ENCODE peak calls at places on chromosomes 13 and 19, in six cellular contexts. One of them, this sample, is unnamed. For H3K36me3, the result is how much of the 10 kb centered on the place peaks cover.

GRCh38 chr13:30362869-30363268 is 55.5 kb upstream of the KATNAL1 start:
- DNase-seq in tibial nerve: peak
- DNase-seq in suprapubic skin: no peak
- DNase-seq in ovary: no peak
- DNase-seq in sigmoid colon: no peak
- DNase-seq in K562: peak
- DNase-seq in this sample: no peak

GRCh38 chr13:70125693-70126092 is 17.4 kb upstream of the KLHL1 start:
- DNase-seq in K562: no peak
- DNase-seq in suprapubic skin: no peak
- DNase-seq in sigmoid colon: no peak
- DNase-seq in ovary: no peak
- DNase-seq in tibial nerve: no peak
- DNase-seq in this sample: no peak

GRCh38 chr13:50275392-50276063 is 260.3 kb downstream of the KCNRG start:
- DNase-seq in K562: no peak
- DNase-seq in tibial nerve: no peak
- DNase-seq in ovary: no peak
- DNase-seq in suprapubic skin: no peak
- DNase-seq in sigmoid colon: no peak
- DNase-seq in this sample: no peak

GRCh38 chr19:45781282-45782161 is 768 bp downstream of the DMPK start:
- DNase-seq in K562: no peak
- DNase-seq in ovary: peak
- DNase-seq in tibial nerve: no peak
- DNase-seq in sigmoid colon: peak
- DNase-seq in suprapubic skin: no peak
- DNase-seq in this sample: peak

GRCh38 chr19:49758292-49758691 is 4.8 kb downstream of the TSKS start:
- DNase-seq in suprapubic skin: no peak
- DNase-seq in sigmoid colon: no peak
- DNase-seq in ovary: no peak
- DNase-seq in K562: peak
- DNase-seq in tibial nerve: no peak
- DNase-seq in this sample: no peak

GRCh38 chr19:13149628-13150186 is 468 bp downstream of the STX10 start:
- DNase-seq in sigmoid colon: peak
- DNase-seq in tibial nerve: no peak
- DNase-seq in ovary: peak
- DNase-seq in suprapubic skin: peak
- DNase-seq in K562: peak
- DNase-seq in this sample: peak

GRCh38 chr13:102869948-102870676 is 24.3 kb downstream of the ERCC5 start:
- DNase-seq in suprapubic skin: no peak
- DNase-seq in ovary: no peak
- DNase-seq in sigmoid colon: no peak
- DNase-seq in K562: no peak
- DNase-seq in tibial nerve: no peak
- DNase-seq in this sample: no peak

GRCh38 chr13:102323012-102323411 is 78.8 kb downstream of the FGF14 start:
- DNase-seq in ovary: no peak
- DNase-seq in sigmoid colon: no peak
- DNase-seq in tibial nerve: no peak
- DNase-seq in K562: no peak
- DNase-seq in suprapubic skin: no peak
- DNase-seq in this sample: no peak

GRCh38 chr19:30536975-30537374 is 164.8 kb downstream of the ZNF536 start:
- DNase-seq in ovary: no peak
- DNase-seq in suprapubic skin: no peak
- DNase-seq in tibial nerve: no peak
- DNase-seq in K562: no peak
- DNase-seq in sigmoid colon: no peak
- DNase-seq in this sample: no peak

DNA sequence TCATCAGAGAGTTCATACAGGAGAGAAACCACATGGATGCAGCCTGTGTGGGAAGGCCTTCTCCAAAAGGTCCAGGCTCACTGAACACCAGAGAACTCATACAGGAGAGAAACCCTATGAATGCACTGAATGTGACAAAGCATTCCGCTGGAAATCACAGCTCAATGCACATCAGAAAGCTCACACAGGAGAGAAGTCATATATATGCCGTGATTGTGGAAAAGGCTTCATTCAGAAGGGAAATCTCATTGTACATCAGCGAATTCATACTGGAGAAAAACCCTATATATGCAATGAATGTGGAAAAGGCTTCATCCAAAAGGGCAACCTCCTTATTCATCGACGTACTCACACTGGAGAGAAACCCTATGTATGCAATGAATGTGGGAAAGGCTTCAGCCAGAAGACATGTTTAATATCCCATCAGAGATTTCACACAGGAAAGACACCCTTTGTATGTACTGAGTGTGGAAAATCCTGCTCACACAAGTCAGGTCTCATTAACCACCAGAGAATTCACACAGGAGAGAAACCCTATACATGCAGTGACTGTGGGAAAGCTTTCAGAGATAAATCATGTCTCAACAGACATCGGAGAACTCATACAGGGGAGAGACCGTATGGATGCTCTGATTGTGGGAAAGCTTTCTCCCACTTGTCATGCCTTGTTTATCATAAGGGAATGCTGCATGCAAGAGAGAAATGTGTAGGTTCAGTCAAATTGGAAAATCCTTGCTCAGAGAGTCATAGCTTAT is 17.7 kb downstream of the ZNF613 start:
- DNase-seq in ovary: no peak
- DNase-seq in sigmoid colon: no peak
- DNase-seq in suprapubic skin: no peak
- DNase-seq in K562: no peak
- DNase-seq in tibial nerve: no peak
- DNase-seq in this sample: no peak
- H3K36me3 ChIP-seq in ovary: under half
- H3K36me3 ChIP-seq in sigmoid colon: half or more
- H3K36me3 ChIP-seq in suprapubic skin: half or more
- H3K36me3 ChIP-seq in K562: under half
- H3K36me3 ChIP-seq in tibial nerve: half or more
- H3K36me3 ChIP-seq in this sample: half or more

GRCh38 chr19:11019262-11019661 is 58.4 kb downstream of the SMARCA4 start:
- DNase-seq in suprapubic skin: no peak
- DNase-seq in K562: no peak
- DNase-seq in ovary: no peak
- DNase-seq in sigmoid colon: no peak
- DNase-seq in tibial nerve: no peak
- DNase-seq in this sample: no peak

GRCh38 chr19:11018179-11018578 is 57.3 kb downstream of the SMARCA4 start:
- DNase-seq in ovary: no peak
- DNase-seq in suprapubic skin: no peak
- DNase-seq in sigmoid colon: no peak
- DNase-seq in tibial nerve: no peak
- DNase-seq in K562: no peak
- DNase-seq in this sample: peak

GRCh38 chr19:11016591-11016990 is 55.8 kb downstream of the SMARCA4 start:
- DNase-seq in K562: no peak
- DNase-seq in sigmoid colon: no peak
- DNase-seq in tibial nerve: no peak
- DNase-seq in ovary: no peak
- DNase-seq in suprapubic skin: no peak
- DNase-seq in this sample: no peak

GRCh38 chr19:11018743-11019142 is 57.9 kb downstream of the SMARCA4 start:
- DNase-seq in suprapubic skin: no peak
- DNase-seq in K562: no peak
- DNase-seq in ovary: no peak
- DNase-seq in sigmoid colon: no peak
- DNase-seq in tibial nerve: no peak
- DNase-seq in this sample: no peak

GRCh38 chr19:11017275-11018035 is 56.6 kb downstream of the SMARCA4 start:
- DNase-seq in tibial nerve: no peak
- DNase-seq in sigmoid colon: no peak
- DNase-seq in ovary: no peak
- DNase-seq in suprapubic skin: no peak
- DNase-seq in K562: no peak
- DNase-seq in this sample: no peak
- TF ChIP-seq EP300 in tibial nerve: no peak
- TF ChIP-seq EP300 in sigmoid colon: no peak
- TF ChIP-seq EP300 in ovary: no peak
- TF ChIP-seq EP300 in suprapubic skin: no peak
- TF ChIP-seq EP300 in K562: no peak
- TF ChIP-seq EP300 in this sample: no peak

GRCh38 chr19:3585301-3586123 is at the start of gene GIPC3:
- DNase-seq in K562: no peak
- DNase-seq in sigmoid colon: no peak
- DNase-seq in tibial nerve: no peak
- DNase-seq in ovary: no peak
- DNase-seq in suprapubic skin: no peak
- DNase-seq in this sample: peak
- H3K4me3 ChIP-seq in K562: peak
- H3K4me3 ChIP-seq in sigmoid colon: no peak
- H3K4me3 ChIP-seq in tibial nerve: peak
- H3K4me3 ChIP-seq in ovary: no peak
- H3K4me3 ChIP-seq in suprapubic skin: peak
- H3K4me3 ChIP-seq in this sample: peak

DNA sequence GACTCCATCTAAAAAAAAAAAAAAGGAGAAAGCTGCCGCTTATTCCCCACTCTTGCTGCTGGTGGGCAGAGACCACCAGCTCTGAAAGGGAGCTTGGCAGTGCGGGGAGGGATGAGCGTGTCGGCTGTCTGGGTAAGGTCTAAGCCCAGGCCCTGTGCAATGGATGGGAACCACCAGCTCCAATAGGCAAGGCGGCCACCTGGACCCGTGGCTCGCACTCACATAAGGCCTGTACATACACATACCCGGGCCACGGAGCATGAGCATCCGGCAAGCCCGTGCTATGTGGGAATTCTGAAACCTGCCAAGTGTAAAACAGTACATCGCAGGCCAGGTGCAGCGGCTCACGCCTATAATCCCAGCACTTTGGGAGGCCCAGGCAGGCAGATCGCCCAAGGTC is 56.6 kb upstream of the USE1 start:
- DNase-seq in K562: no peak
- DNase-seq in sigmoid colon: no peak
- DNase-seq in suprapubic skin: no peak
- DNase-seq in ovary: no peak
- DNase-seq in tibial nerve: no peak
- DNase-seq in this sample: no peak
- H3K36me3 ChIP-seq in K562: half or more
- H3K36me3 ChIP-seq in sigmoid colon: under half
- H3K36me3 ChIP-seq in suprapubic skin: half or more
- H3K36me3 ChIP-seq in ovary: under half
- H3K36me3 ChIP-seq in tibial nerve: under half
- H3K36me3 ChIP-seq in this sample: half or more

GRCh38 chr13:85031771-85032170 is 767.4 kb downstream of the SLITRK6 start:
- DNase-seq in sigmoid colon: no peak
- DNase-seq in tibial nerve: no peak
- DNase-seq in suprapubic skin: no peak
- DNase-seq in K562: no peak
- DNase-seq in ovary: no peak
- DNase-seq in this sample: no peak
- TF ChIP-seq EP300 in sigmoid colon: no peak
- TF ChIP-seq EP300 in tibial nerve: no peak
- TF ChIP-seq EP300 in suprapubic skin: no peak
- TF ChIP-seq EP300 in K562: no peak
- TF ChIP-seq EP300 in ovary: no peak
- TF ChIP-seq EP300 in this sample: no peak

DNA sequence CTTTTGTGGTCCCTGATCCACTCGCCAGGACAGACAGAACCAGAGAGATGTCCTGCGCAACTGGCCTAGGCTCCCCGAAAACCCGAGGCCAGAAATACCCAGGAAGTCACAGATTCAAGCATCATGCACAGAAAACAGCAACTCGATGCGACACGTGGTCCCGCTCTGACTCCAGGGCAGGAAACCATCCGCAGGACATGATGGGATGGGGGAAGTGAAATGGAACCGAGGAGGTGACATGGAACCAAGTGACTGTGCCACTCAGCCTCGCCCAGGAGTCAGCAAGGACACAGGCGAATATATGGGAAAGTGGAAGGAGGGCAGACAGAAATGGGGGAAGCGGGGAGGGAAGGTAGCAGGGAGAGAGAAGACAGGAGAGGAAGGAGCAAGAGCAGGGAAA is 1.1 kb downstream of the ZSCAN18 start:
- DNase-seq in suprapubic skin: no peak
- DNase-seq in sigmoid colon: no peak
- DNase-seq in K562: no peak
- DNase-seq in tibial nerve: no peak
- DNase-seq in ovary: no peak
- DNase-seq in this sample: no peak
- H3K4me3 ChIP-seq in suprapubic skin: peak
- H3K4me3 ChIP-seq in sigmoid colon: no peak
- H3K4me3 ChIP-seq in K562: no peak
- H3K4me3 ChIP-seq in tibial nerve: no peak
- H3K4me3 ChIP-seq in ovary: peak
- H3K4me3 ChIP-seq in this sample: no peak

GRCh38 chr19:38702278-38702677 is 42.0 kb downstream of the CAPN12 start:
- DNase-seq in sigmoid colon: no peak
- DNase-seq in tibial nerve: no peak
- DNase-seq in ovary: no peak
- DNase-seq in suprapubic skin: no peak
- DNase-seq in K562: no peak
- DNase-seq in this sample: no peak
- H3K36me3 ChIP-seq in sigmoid colon: under half
- H3K36me3 ChIP-seq in tibial nerve: under half
- H3K36me3 ChIP-seq in ovary: under half
- H3K36me3 ChIP-seq in suprapubic skin: half or more
- H3K36me3 ChIP-seq in K562: half or more
- H3K36me3 ChIP-seq in this sample: half or more